ENCODE peak calls at places on chromosome 17, in six cellular contexts. Q is body of pancreas, T is heart left ventricle, S is tibial artery, V is fibroblast of lung, X is colonic mucosa. F is an unnamed sample.
A peak's percentile ranks its signal among the peaks of the same experiment; 100 is the strongest.

GRCh38 chr17:59914274-59914854 is 21.4 kb downstream of the RPS6KB1 start:
- DNase-seq in T (no peak), X (no peak), Q (peak; percentile 21), V (peak; percentile 69), S (no peak), F (peak; percentile 64)

GRCh38 chr17:80213651-80213975 is 6.5 kb downstream of the SGSH start:
- DNase-seq in V (no peak), S (no peak), X (no peak), Q (no peak), T (no peak), F (no peak)

GRCh38 chr17:46108120-46108519 is 85.1 kb downstream of the KANSL1 start:
- DNase-seq in X (no peak), T (no peak), S (no peak), Q (no peak), V (no peak), F (no peak)

GRCh38 chr17:48552453-48553189 is 7.7 kb upstream of the HOXB2 start:
- DNase-seq in T (no peak), X (no peak), V (peak; percentile 96), S (no peak), Q (no peak), F (no peak)

GRCh38 chr17:43013296-43013695 is 6.7 kb downstream of the IFI35 start:
- DNase-seq in V (no peak), X (no peak), Q (no peak), S (no peak), T (no peak), F (no peak)

GRCh38 chr17:6948562-6948961 is 47.3 kb upstream of the ALOX12 start:
- DNase-seq in S (no peak), T (no peak), V (no peak), X (no peak), Q (no peak), F (no peak)

GRCh38 chr17:79792984-79793923 is 3.6 kb downstream of the CBX8 start:
- DNase-seq in T (no peak), Q (no peak), V (peak; percentile 88), X (no peak), S (peak; percentile 54), F (no peak)

GRCh38 chr17:3003401-3004149 is 59.8 kb downstream of the OR1D5 start:
- DNase-seq in T (peak; percentile 42), Q (peak; percentile 63), S (peak; percentile 44), V (no peak), X (peak; percentile 41), F (no peak)

GRCh38 chr17:34720760-34721159 is 141.4 kb downstream of the TMEM132E start:
- DNase-seq in V (no peak), Q (no peak), X (no peak), S (no peak), T (no peak), F (peak; percentile 27)

GRCh38 chr17:1736348-1737281 is 6.1 kb upstream of the SERPINF2 start:
- DNase-seq in V (peak; percentile 82), T (peak; percentile 88), S (no peak), Q (peak; percentile 74), X (no peak), F (peak; percentile 40)

GRCh38 chr17:10069301-10069700 is 129.1 kb downstream of the GAS7 start:
- DNase-seq in Q (peak; percentile 44), T (peak; percentile 58), V (peak; percentile 77), S (peak; percentile 88), X (no peak), F (no peak)

GRCh38 chr17:44546711-44547606 is 10.3 kb upstream of the FZD2 start:
- DNase-seq in V (peak; percentile 63), X (no peak), S (no peak), T (no peak), Q (no peak), F (peak; percentile 76)

GRCh38 chr17:10117581-10118001 is 80.8 kb downstream of the GAS7 start:
- DNase-seq in Q (peak; percentile 50), V (peak; percentile 42), S (no peak), X (no peak), T (peak; percentile 42), F (no peak)

GRCh38 chr17:74539281-74539820 is 6.6 kb downstream of the CD300C start:
- DNase-seq in T (no peak), Q (no peak), X (no peak), S (no peak), V (no peak), F (no peak)

GRCh38 chr17:33260638-33261037 is 32.5 kb downstream of the ASIC2 start:
- DNase-seq in X (peak; percentile 46), S (no peak), T (no peak), Q (no peak), V (no peak), F (no peak)

GRCh38 chr17:21286771-21287702 is 2.5 kb downstream of the MAP2K3 start:
- DNase-seq in S (no peak), T (no peak), V (no peak), X (peak; percentile 74), Q (peak; percentile 70), F (peak; percentile 58)

GRCh38 chr17:65564793-65565192 is 3.3 kb upstream of the AXIN2 start:
- DNase-seq in Q (peak; percentile 83), V (peak; percentile 54), S (peak; percentile 36), X (no peak), T (peak; percentile 72), F (no peak)

GRCh38 chr17:18230288-18231141 is 5.1 kb downstream of the LLGL1 start:
- DNase-seq in S (no peak), Q (no peak), X (no peak), T (no peak), V (no peak), F (no peak)

GRCh38 chr17:9032151-9032550 is 10.8 kb downstream of the NTN1 start:
- DNase-seq in X (no peak), T (no peak), V (no peak), Q (no peak), S (no peak), F (no peak)

GRCh38 chr17:35069311-35069710 is 5.8 kb upstream of the RFFL start:
- DNase-seq in S (no peak), X (no peak), T (no peak), Q (no peak), V (no peak), F (no peak)

GRCh38 chr17:72462396-72462795 is 341.6 kb downstream of the SOX9 start:
- DNase-seq in S (no peak), V (no peak), Q (no peak), X (no peak), T (no peak), F (no peak)

GRCh38 chr17:57422574-57423164 is 166.3 kb downstream of the MSI2 start:
- DNase-seq in X (no peak), S (no peak), V (peak; percentile 38), T (peak; percentile 79), Q (no peak), F (peak; percentile 70)

GRCh38 chr17:43877451-43878155 is 29.7 kb downstream of the MPP2 start:
- DNase-seq in V (no peak), X (no peak), T (no peak), Q (no peak), S (no peak), F (no peak)

GRCh38 chr17:58332720-58333395 is 4.3 kb upstream of the TSPOAP1 start:
- DNase-seq in X (no peak), T (no peak), V (no peak), S (no peak), Q (no peak), F (no peak)

GRCh38 chr17:15512310-15512709 is 44.9 kb upstream of the CDRT4 start:
- DNase-seq in T (no peak), S (no peak), Q (no peak), X (no peak), V (no peak), F (no peak)

GRCh38 chr17:5780476-5780875 is 196.2 kb upstream of the NLRP1 start:
- DNase-seq in V (no peak), S (no peak), Q (no peak), T (no peak), X (no peak), F (peak; percentile 47)
- TF ChIP-seq CTCF in V (no peak), S (no peak), Q (no peak), T (no peak), X (no peak), F (no peak)

GRCh38 chr17:81812571-81813370 is 8.8 kb downstream of the GCGR start:
- DNase-seq in V (no peak), Q (no peak), S (no peak), X (no peak), T (no peak), F (no peak)

GRCh38 chr17:81813371-81813684 is 9.4 kb downstream of the GCGR start:
- DNase-seq in Q (no peak), V (no peak), S (no peak), X (no peak), T (no peak), F (no peak)

GRCh38 chr17:81815646-81815985 is 11.7 kb downstream of the GCGR start:
- DNase-seq in T (no peak), V (no peak), S (no peak), X (peak; percentile 81), Q (no peak), F (no peak)

GRCh38 chr17:81814748-81815645 is 11.0 kb downstream of the GCGR start:
- DNase-seq in S (no peak), V (no peak), Q (peak; percentile 57), X (no peak), T (no peak), F (no peak)

GRCh38 chr17:81813861-81814683 is 10.1 kb downstream of the GCGR start:
- DNase-seq in Q (no peak), T (no peak), S (no peak), V (no peak), X (no peak), F (no peak)
- H3K27ac ChIP-seq in Q (no peak overlapping the region), T (no peak overlapping the region), S (no peak overlapping the region), V (no peak overlapping the region), X (no peak overlapping the region), F (no peak overlapping the region)

DNA sequence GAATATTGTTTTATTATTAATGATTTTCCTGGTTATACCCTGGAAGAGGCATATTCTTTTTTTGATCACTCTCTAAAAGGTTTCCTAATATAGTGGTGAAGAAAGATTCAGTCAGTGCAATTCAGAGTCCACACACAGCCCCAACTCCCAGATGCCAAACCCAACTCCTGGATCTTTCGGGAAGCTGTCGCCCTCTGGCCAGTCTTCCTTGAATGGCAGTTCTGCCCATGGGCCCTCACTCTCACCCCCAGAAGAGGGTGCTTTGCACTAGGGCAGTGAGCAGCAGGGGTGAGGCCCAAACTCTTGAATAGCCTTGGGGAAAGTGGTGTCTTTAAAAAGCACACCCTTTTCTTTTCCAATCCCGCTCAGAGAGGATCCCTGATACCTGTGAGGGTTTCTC is 11.0 kb downstream of the KRT32 start:
- DNase-seq in X (no peak), T (no peak), S (no peak), Q (no peak), V (no peak), F (no peak)
- TF ChIP-seq CTCF in X (no peak), T (no peak), S (no peak), Q (no peak), V (peak; percentile 19), F (no peak)

DNA sequence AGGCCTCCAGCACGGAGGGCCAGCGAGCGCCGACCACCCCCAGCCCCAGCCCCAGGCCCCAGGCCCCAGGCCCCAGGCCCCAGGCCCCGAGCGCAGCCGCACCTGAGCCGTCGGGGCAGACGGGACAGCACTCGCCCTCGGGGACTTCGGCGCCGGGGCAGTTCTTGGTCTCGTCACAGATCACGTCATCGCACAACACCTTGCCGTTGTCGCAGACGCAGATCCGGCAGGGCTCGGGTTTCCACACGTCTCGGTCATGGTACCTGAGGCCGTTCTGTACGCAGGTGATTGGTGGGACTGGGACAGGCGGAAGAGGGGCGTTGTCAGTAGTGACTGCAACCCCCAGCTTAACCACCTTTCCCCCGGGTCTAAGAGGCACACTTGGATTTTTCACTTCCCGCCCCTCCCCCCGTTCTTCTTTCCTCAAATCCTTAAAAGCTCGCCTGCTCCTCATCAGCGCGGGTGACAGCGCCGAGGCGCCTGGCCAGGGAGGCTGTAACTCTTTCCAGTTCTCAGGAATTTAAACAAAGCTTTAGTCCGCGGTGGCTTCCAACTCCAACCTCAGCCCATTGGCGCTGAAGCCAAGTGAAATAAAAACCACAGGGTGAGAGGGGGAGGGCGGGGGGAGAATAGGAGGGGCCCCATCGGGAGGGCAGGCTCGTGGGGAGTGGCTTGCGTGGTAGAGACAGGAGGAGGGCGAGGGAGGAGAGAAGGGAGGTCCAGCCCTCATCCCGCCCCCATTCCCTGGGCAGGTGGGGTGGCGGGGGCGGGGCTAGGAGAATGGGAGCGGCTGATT is 1.6 kb downstream of the COL1A1 start:
- DNase-seq in T (peak; percentile 90), V (peak; percentile 99), X (peak; percentile 94), Q (peak; percentile 94), S (peak; percentile 95), F (peak; percentile 99)
- H3K27ac ChIP-seq in T (peak overlapping the region; percentile 34), V (peak overlapping the region; percentile 99), X (peak overlapping the region; percentile 87), Q (peak overlapping the region; percentile 55), S (peak overlapping the region; percentile 98), F (peak overlapping the region; percentile 93)